ENCODE peak calls at places on chromosomes 6 and 20, in five cellular contexts. I, E, J, W and F are unnamed samples.

GRCh38 chr20:48282591-48283228 is 497.4 kb upstream of the SULF2 start:
- DNase-seq in W (no peak), J (no peak), I (no peak), E (no peak), F (no peak)

GRCh38 chr6:156852858-156853216 is 75.7 kb downstream of the ARID1B start:
- DNase-seq in E (no peak), W (no peak), I (no peak), J (no peak), F (no peak)

GRCh38 chr6:319177-320131 is 27.2 kb downstream of the DUSP22 start:
- DNase-seq in J (no peak), W (no peak), I (no peak), E (no peak), F (no peak)

GRCh38 chr6:13294499-13295069 is 33.8 kb downstream of the TBC1D7 start:
- DNase-seq in J (no peak), E (no peak), W (no peak), I (no peak), F (no peak)

GRCh38 chr6:52063584-52064400 is 23.6 kb downstream of the PKHD1 start:
- DNase-seq in W (no peak), J (peak), E (no peak), I (no peak), F (no peak)

GRCh38 chr6:11496152-11497060 is 41.1 kb upstream of the TMEM170B start:
- DNase-seq in W (no peak), J (peak), I (peak), E (peak), F (peak)

GRCh38 chr6:17093692-17094091 is 8.2 kb upstream of the STMND1 start:
- DNase-seq in J (no peak), I (no peak), E (no peak), W (no peak), F (no peak)

GRCh38 chr20:31523361-31524283 is 9.4 kb downstream of the HM13 start:
- DNase-seq in W (no peak), E (peak), I (peak), J (no peak), F (no peak)

GRCh38 chr20:23939063-23939462 is 49.5 kb downstream of the GGTLC1 start:
- DNase-seq in I (no peak), J (no peak), E (no peak), W (no peak), F (no peak)

GRCh38 chr20:62997626-62998025 is 9.1 kb downstream of the BHLHE23 start:
- DNase-seq in E (no peak), W (no peak), I (no peak), J (no peak), F (no peak)

GRCh38 chr6:43454290-43455033 is 886 bp downstream of the DLK2 start:
- DNase-seq in E (peak), J (peak), W (no peak), I (peak), F (peak)

GRCh38 chr20:33702861-33703260 is 16.7 kb upstream of the E2F1 start:
- DNase-seq in E (no peak), J (no peak), I (peak), W (no peak), F (no peak)

GRCh38 chr20:40563296-40563950 is 125.6 kb downstream of the MAFB start:
- DNase-seq in W (peak), E (no peak), I (no peak), J (no peak), F (peak)

GRCh38 chr6:147933201-147933600 is 409.4 kb upstream of the SASH1 start:
- DNase-seq in J (no peak), W (no peak), E (no peak), I (no peak), F (no peak)

GRCh38 chr6:56364482-56365313 is 117.3 kb upstream of the COL21A1 start:
- DNase-seq in E (no peak), W (no peak), J (no peak), I (no peak), F (no peak)

DNA sequence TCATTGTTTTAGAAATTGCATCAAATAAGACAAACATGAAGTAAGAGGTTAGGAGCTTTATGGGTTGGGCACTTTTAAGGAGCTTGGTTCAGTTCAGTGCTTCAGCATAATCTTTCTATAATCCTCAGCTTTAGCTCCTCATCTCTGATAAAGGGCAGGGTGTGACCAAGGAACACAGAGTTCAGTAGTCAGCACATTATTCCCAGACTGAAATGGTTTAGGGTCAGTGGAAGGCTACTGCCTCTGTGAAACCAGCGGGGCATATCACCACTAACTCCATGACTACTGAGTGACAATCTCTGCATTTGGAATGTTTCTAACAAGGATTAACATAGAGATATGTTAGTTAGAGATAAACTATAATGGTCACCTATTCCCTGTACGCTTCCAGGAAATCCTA is 36.9 kb downstream of the CRYBG1 start:
- DNase-seq in J (no peak), I (no peak), E (no peak), W (no peak), F (no peak)
- TF ChIP-seq POLR2A in J (no peak), I (no peak), E (no peak), W (no peak), F (no peak)

GRCh38 chr20:38143238-38143645 is 21.8 kb downstream of the TGM2 start:
- DNase-seq in J (no peak), I (no peak), E (no peak), W (no peak), F (no peak)

GRCh38 chr20:38141889-38142494 is 23.1 kb downstream of the TGM2 start:
- DNase-seq in I (no peak), E (no peak), W (no peak), J (no peak), F (no peak)

GRCh38 chr20:38144608-38145093 is 20.4 kb downstream of the TGM2 start:
- DNase-seq in J (no peak), I (no peak), W (no peak), E (no peak), F (no peak)

GRCh38 chr20:38145094-38146075 is 19.7 kb downstream of the TGM2 start:
- DNase-seq in E (no peak), W (no peak), J (no peak), I (no peak), F (no peak)

DNA sequence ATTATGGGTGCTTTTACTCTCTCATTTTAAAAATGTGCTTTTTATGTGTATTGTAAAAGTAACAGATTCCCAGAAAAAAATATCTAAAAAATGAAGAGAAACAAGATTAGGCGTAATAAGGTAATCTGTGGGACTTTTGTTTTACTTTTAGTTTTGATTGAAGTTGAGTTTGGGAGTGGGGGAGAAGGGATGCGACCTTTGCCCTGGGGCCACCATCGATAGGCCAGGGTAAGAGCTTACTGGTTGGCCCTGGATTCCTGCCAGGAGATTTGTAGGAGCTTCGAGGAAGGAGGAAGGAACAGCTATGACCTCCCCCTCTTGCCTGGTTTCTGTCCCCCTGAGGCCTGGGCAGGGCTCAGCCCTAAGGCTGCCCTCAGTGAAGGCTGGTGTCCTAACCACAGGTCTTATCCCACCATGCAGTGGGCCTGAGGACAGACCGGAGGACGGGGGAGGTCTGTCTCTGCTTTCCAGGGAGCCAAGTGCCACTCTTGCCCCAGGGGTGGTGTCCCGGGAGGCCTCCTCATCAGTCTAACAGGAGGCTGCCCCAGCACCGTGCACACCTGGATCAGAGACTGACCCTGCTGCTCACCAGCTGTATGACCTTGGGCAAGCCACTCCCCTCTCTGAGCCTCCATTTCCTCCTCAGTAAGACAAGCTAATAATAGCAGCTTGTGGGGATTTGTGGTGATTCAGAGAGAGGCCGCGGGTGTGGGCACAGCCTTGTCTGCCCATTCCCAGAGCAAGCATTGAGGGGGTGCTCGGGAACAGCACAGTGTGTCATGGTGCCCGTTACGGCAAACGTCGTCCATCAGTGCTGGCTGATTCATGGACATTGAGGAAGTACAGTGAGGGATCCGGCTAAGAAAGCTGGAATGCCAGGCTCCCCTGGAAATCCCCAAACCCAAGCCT is 21.2 kb downstream of the TGM2 start:
- DNase-seq in I (no peak), W (no peak), E (no peak), J (no peak), F (peak)
- TF ChIP-seq POLR2A in I (no peak), W (no peak), E (no peak), J (no peak), F (peak)

DNA sequence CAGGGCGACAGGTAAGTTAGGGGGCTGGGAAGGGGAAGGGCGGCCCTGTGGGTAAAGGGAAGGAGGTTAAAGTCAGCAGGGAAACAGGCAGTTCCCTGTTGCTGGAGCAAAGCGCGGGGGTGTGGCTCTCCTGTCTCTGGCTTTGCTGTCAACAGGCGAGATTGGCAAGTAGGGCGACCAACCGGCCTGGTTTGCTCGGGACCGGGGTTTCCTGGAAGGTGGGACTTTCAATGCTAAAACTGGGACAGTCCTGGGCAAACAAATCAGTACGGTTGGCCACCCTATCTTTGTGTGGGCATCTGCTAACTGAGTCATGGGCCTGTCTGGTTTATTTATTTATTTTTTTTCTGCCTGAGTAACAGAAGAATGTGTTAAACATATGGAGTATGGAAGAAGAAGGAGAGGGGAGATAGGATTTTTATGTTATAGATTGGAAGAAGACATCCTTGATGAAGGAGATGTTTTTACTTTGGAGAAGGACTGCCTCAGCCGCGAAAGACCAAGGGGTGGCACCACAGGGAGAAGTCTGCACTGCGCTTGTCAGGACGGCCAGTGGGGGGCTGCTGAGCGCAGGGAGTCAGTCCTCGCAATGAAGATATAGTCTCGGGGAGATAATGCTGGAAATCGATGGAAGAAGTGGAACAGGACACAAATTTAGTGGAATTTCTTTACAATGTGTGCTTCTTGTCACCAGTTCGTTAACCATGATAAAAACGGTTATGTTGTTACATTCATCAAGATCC is 43.4 kb upstream of the ESR1 start:
- DNase-seq in I (peak), J (peak), E (peak), W (no peak), F (peak)
- TF ChIP-seq POLR2A in I (no peak), J (peak), E (no peak), W (no peak), F (no peak)

DNA sequence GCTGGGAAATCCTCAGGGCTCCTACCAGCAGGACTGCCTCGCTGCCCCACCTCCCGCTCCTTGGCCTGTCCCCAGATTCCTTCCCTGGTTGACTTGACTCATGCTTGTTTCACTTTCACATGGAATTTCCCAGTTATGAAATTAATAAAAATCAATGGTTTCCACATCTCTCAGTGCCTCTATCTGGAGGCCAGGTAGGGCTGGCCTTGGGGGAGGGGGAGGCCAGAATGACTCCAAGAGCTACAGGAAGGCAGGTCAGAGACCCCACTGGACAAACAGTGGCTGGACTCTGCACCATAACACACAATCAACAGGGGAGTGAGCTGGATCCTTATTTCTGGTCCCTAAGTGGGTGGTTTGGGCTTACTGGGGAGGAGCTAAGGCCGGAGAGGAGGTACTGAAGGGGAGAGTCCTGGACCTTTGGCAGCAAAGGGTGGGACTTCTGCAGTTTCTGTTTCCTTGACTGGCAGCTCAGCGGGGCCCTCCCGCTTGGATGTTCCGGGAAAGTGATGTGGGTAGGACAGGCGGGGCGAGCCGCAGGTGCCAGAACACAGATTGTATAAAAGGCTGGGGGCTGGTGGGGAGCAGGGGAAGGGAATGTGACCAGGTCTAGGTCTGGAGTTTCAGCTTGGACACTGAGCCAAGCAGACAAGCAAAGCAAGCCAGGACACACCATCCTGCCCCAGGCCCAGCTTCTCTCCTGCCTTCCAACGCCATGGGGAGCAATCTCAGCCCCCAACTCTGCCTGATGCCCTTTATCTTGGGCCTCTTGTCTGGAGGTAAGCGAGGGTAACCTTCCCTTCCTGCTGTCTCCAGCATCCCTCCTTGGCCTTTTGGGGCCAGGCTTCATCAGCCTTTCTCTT is at the start of gene CFB:
- DNase-seq in J (peak), I (peak), E (peak), W (no peak), F (peak)
- TF ChIP-seq POLR2A in J (no peak), I (no peak), E (no peak), W (no peak), F (no peak)